ENCODE peak calls at places on chromosomes 6 and 20, in eight cellular contexts. F is neural progenitor cell, C is left lung, L is heart right ventricle, W is colonic mucosa, P is spleen, Q is IMR-90, D is PC-3. O is an unnamed sample. For H3K4me1, the result is how much of the 10 kb centered on the place peaks cover.

GRCh38 chr20:34190679-34191090 is 50.5 kb upstream of the ASIP start:
- DNase-seq in F (peak), W (peak), P (no peak), C (peak), L (peak), D (peak), Q (peak), O (peak)

GRCh38 chr6:150528648-150529285 is 70.9 kb upstream of the PLEKHG1 start:
- DNase-seq in Q (peak), C (no peak), W (peak), D (no peak), P (peak), L (peak), F (peak), O (no peak)

GRCh38 chr6:137727206-137727605 is 139.9 kb upstream of the TNFAIP3 start:
- DNase-seq in W (no peak), C (no peak), Q (peak), P (no peak), D (no peak), F (no peak), L (no peak), O (no peak)

GRCh38 chr6:107679457-107679856 is 144.7 kb downstream of the SCML4 start:
- DNase-seq in D (no peak), C (no peak), W (no peak), P (no peak), L (no peak), Q (peak), F (no peak), O (no peak)

GRCh38 chr6:152071843-152072242 is 264.4 kb downstream of the ESR1 start:
- DNase-seq in D (no peak), P (no peak), Q (no peak), C (no peak), F (no peak), W (no peak), L (no peak), O (no peak)

GRCh38 chr20:44495257-44495656 is 19.6 kb downstream of the TTPAL start:
- DNase-seq in D (peak), F (no peak), C (no peak), P (no peak), L (no peak), Q (peak), W (no peak), O (peak)

GRCh38 chr6:21340563-21340962 is 253.0 kb upstream of the SOX4 start:
- DNase-seq in P (no peak), Q (no peak), F (no peak), C (no peak), D (no peak), L (no peak), W (no peak), O (peak)

GRCh38 chr6:113065606-113066005 is 718.5 kb downstream of the RFPL4B start:
- DNase-seq in Q (peak), C (no peak), L (no peak), F (peak), P (no peak), W (no peak), D (no peak), O (no peak)

GRCh38 chr6:69801711-69802110 is 4.9 kb upstream of the LMBRD1 start:
- DNase-seq in P (no peak), L (no peak), W (no peak), F (no peak), Q (no peak), C (no peak), D (no peak), O (no peak)

GRCh38 chr6:2766767-2767314 is 1.6 kb downstream of the WRNIP1 start:
- DNase-seq in Q (peak), F (no peak), D (peak), C (no peak), L (no peak), W (no peak), P (no peak), O (peak)

GRCh38 chr6:3202999-3203696 is 24.3 kb downstream of the TUBB2B start:
- DNase-seq in P (no peak), D (no peak), L (no peak), Q (peak), C (no peak), W (no peak), F (no peak), O (no peak)

GRCh38 chr6:127641905-127642304 is 64.9 kb downstream of the C6orf58 start:
- DNase-seq in L (no peak), Q (peak), P (no peak), F (peak), D (peak), W (no peak), C (no peak), O (no peak)

GRCh38 chr20:62818592-62819493 is 2.0 kb downstream of the COL9A3 start:
- DNase-seq in W (peak), F (no peak), Q (peak), L (peak), C (no peak), P (no peak), D (no peak), O (no peak)

GRCh38 chr20:35302421-35303335 is 10.5 kb upstream of the FAM83C start:
- DNase-seq in Q (peak), L (no peak), F (no peak), D (peak), W (no peak), P (no peak), C (no peak), O (no peak)

GRCh38 chr6:66226099-66226498 is 519.1 kb upstream of the EYS start:
- DNase-seq in Q (no peak), W (no peak), C (no peak), F (no peak), L (no peak), D (peak), P (no peak), O (no peak)

GRCh38 chr20:3340443-3340842 is 67.0 kb downstream of the DNAAF9 start:
- DNase-seq in D (no peak), C (peak), P (peak), Q (no peak), L (peak), W (peak), F (no peak), O (no peak)

GRCh38 chr6:12381587-12381986 is 91.4 kb downstream of the EDN1 start:
- DNase-seq in P (no peak), F (no peak), Q (peak), W (no peak), L (no peak), C (no peak), D (peak), O (peak)

GRCh38 chr6:113122060-113122459 is 735.1 kb upstream of the MARCKS start:
- DNase-seq in L (no peak), P (no peak), W (no peak), F (peak), C (no peak), D (peak), Q (peak), O (peak)

GRCh38 chr6:113694278-113695077 is 162.7 kb upstream of the MARCKS start:
- DNase-seq in F (no peak), C (no peak), Q (peak), D (peak), P (no peak), L (no peak), W (no peak), O (no peak)

GRCh38 chr6:137160763-137161162 is 12.7 kb downstream of the IL22RA2 start:
- DNase-seq in Q (peak), C (no peak), P (no peak), L (no peak), W (no peak), D (peak), F (no peak), O (peak)

GRCh38 chr6:140909620-140910019 is 1223.1 kb upstream of the GJE1 start:
- DNase-seq in F (no peak), D (peak), C (no peak), Q (peak), L (no peak), P (no peak), W (no peak), O (no peak)

GRCh38 chr6:579339-579738 is 77.6 kb downstream of the HUS1B start:
- DNase-seq in C (no peak), L (no peak), F (no peak), W (no peak), D (peak), Q (peak), P (no peak), O (no peak)
- TF ChIP-seq CTCF in C (no peak), L (no peak), F (peak), W (no peak), D (peak), Q (peak), P (no peak), O (peak)

DNA sequence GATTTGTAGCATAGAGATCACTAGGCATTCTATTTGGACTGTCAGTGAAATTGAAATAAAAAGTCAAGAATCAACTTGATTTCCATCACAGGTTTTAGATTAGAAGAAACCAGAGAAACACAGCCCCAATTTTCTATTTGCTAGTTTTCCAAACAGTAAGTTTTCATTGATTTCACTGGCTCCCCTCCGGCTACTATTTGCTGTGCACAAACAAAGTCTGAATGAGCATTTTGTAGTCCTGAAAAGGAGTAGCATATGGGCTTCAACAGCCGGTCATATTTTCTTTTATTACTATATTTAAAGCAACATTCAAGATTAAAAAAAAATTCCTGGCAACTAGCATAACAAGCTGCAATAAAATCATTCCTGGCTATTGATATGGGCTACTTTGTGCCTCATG is 48.2 kb downstream of the CARMIL1 start:
- DNase-seq in W (no peak), D (no peak), P (no peak), C (no peak), L (no peak), F (no peak), Q (no peak), O (no peak)
- H3K27ac ChIP-seq in W (no peak), D (no peak), P (no peak), C (no peak), L (no peak), F (no peak), Q (no peak), O (no peak)

GRCh38 chr20:36605309-36606170 is at the start of gene RAB5IF:
- DNase-seq in W (peak), P (peak), L (peak), D (peak), C (peak), Q (peak), F (peak), O (peak)
- H3K4me1 ChIP-seq in W (under half), P (under half), L (under half), D (under half), C (under half), Q (under half), F (under half), O (under half)

GRCh38 chr20:48350291-48350988 is 477.4 kb downstream of the PREX1 start:
- DNase-seq in F (peak), W (no peak), P (no peak), D (no peak), L (no peak), C (no peak), Q (no peak), O (no peak)
- TF ChIP-seq CTCF in F (peak), W (peak), P (no peak), D (peak), L (no peak), C (no peak), Q (no peak), O (peak)

DNA sequence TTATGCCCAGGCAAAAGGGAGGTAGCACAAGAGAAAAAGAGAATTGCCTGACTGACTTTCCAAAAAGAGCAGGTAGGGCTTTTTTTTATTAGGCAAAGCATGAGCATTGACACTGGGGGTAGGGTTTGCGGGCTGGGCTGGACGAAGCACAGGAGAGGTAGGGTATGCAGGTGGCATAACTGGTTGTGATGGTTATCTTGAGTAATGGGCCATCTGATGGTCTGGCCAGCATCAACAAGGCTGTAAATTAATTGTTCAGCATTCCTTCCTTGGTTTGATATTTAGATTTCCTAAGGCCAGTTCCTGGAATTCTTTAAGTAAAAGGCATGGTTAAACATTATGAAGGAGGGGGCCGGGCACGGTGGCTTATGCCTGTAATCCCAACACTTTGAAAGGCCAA is 13.9 kb upstream of the BFSP1 start:
- DNase-seq in L (no peak), P (no peak), Q (no peak), W (no peak), D (no peak), F (no peak), C (no peak), O (no peak)
- H3K27ac ChIP-seq in L (no peak), P (no peak), Q (no peak), W (no peak), D (no peak), F (no peak), C (no peak), O (no peak)

GRCh38 chr6:139148557-139149220 is 13.8 kb downstream of the HECA start:
- DNase-seq in F (no peak), D (no peak), L (no peak), W (no peak), Q (peak), C (no peak), P (no peak), O (no peak)
- H3K4me1 ChIP-seq in F (half or more), D (under half), L (under half), W (under half), Q (under half), C (under half), P (half or more), O (under half)

O was measured in foreskin keratinocyte.